ENCODE peak calls at places on chromosomes 4 and X, in seven cellular contexts. S, T, V, X, L, F and W are unnamed samples.

GRCh38 chr4:38857354-38858096 is 908 bp upstream of the TLR6 start:
- DNase-seq in F (peak; percentile 91), S (no peak), X (no peak), V (peak; percentile 66), T (no peak), L (no peak), W (peak; percentile 78)

GRCh38 chrX:101385795-101386541 is at the start of gene BTK:
- DNase-seq in T (no peak), V (peak; percentile 16), X (no peak), F (no peak), S (no peak), L (no peak), W (no peak)

GRCh38 chr4:182695842-182696241 is 221.3 kb downstream of the DCTD start:
- DNase-seq in X (no peak), V (no peak), T (no peak), F (peak; percentile 70), S (no peak), L (no peak), W (no peak)

GRCh38 chr4:14165253-14165942 is 537.9 kb upstream of the BOD1L1 start:
- DNase-seq in T (no peak), S (no peak), V (peak; percentile 21), F (no peak), X (no peak), L (no peak), W (no peak)

GRCh38 chr4:40409835-40410234 is 74.7 kb downstream of the CHRNA9 start:
- DNase-seq in L (no peak), T (no peak), F (peak; percentile 76), S (no peak), V (no peak), X (no peak), W (no peak)

GRCh38 chr4:54233697-54234496 is 4.8 kb downstream of the PDGFRA start:
- DNase-seq in X (peak; percentile 51), V (peak; percentile 67), F (peak; percentile 77), T (peak; percentile 74), S (peak; percentile 68), L (peak; percentile 88), W (no peak)

GRCh38 chr4:132646186-132646585 is 502.9 kb upstream of the PCDH10 start:
- DNase-seq in S (no peak), X (no peak), V (no peak), T (no peak), L (no peak), F (no peak), W (no peak)

GRCh38 chrX:118802857-118803256 is 20.8 kb upstream of the ZCCHC12 start:
- DNase-seq in L (no peak), S (no peak), T (no peak), X (no peak), F (peak; percentile 18), V (peak; percentile 22), W (no peak)

GRCh38 chr4:147842573-147842972 is 110.7 kb downstream of the ARHGAP10 start:
- DNase-seq in T (no peak), V (no peak), S (no peak), X (no peak), F (peak; percentile 92), L (peak; percentile 82), W (no peak)

GRCh38 chr4:123398151-123398802 is 1.7 kb downstream of the SPRY1 start:
- DNase-seq in S (peak; percentile 66), F (no peak), L (peak; percentile 74), X (no peak), T (peak; percentile 65), V (no peak), W (peak; percentile 78)

GRCh38 chr4:76764251-76764650 is 133.7 kb downstream of the SOWAHB start:
- DNase-seq in V (no peak), S (no peak), T (no peak), L (no peak), F (peak; percentile 79), X (no peak), W (no peak)

GRCh38 chr4:117137143-117137542 is 51.8 kb upstream of the TRAM1L1 start:
- DNase-seq in S (no peak), T (no peak), X (no peak), V (no peak), L (no peak), F (peak; percentile 95), W (no peak)

GRCh38 chr4:40931238-40931637 is 181.5 kb downstream of the NSUN7 start:
- DNase-seq in V (no peak), T (no peak), L (no peak), X (no peak), F (no peak), S (no peak), W (peak; percentile 38)

GRCh38 chrX:10900585-10901289 is 210.4 kb upstream of the HCCS start:
- DNase-seq in L (no peak), T (no peak), V (no peak), X (no peak), S (no peak), F (peak; percentile 70), W (no peak)

GRCh38 chr4:39166670-39167069 is 15.7 kb upstream of the WDR19 start:
- DNase-seq in V (no peak), L (no peak), F (no peak), T (no peak), S (no peak), X (no peak), W (no peak)

GRCh38 chr4:21765810-21766407 is 182.7 kb downstream of the KCNIP4 start:
- DNase-seq in F (peak; percentile 63), X (peak; percentile 53), T (peak; percentile 48), V (peak; percentile 16), S (no peak), L (no peak), W (no peak)

GRCh38 chrX:136097871-136098805 is 49.2 kb upstream of the FHL1 start:
- DNase-seq in S (no peak), X (no peak), T (no peak), L (no peak), V (no peak), F (no peak), W (no peak)

GRCh38 chr4:173024203-173024602 is 144.4 kb upstream of the GALNT7 start:
- DNase-seq in S (no peak), L (no peak), F (no peak), V (no peak), X (no peak), T (no peak), W (no peak)

GRCh38 chr4:139454646-139455045 is 725 bp downstream of the RAB33B start:
- DNase-seq in F (no peak), V (no peak), L (no peak), S (no peak), T (no peak), X (no peak), W (no peak)

GRCh38 chrX:104310657-104311056 is 55.9 kb upstream of the ESX1 start:
- DNase-seq in X (no peak), L (no peak), V (no peak), F (no peak), T (no peak), S (no peak), W (no peak)

GRCh38 chr4:4502694-4503311 is 39.0 kb downstream of the STX18 start:
- DNase-seq in X (no peak), T (no peak), L (no peak), V (no peak), S (no peak), F (peak; percentile 87), W (no peak)

GRCh38 chr4:56958111-56958517 is 19.3 kb downstream of the NOA1 start:
- DNase-seq in L (peak; percentile 87), T (no peak), V (peak; percentile 89), S (no peak), X (peak; percentile 27), F (peak; percentile 98), W (peak; percentile 91)

GRCh38 chr4:70838972-70839536 is 636 bp downstream of the GRSF1 start:
- DNase-seq in F (peak; percentile 43), S (peak; percentile 61), X (peak; percentile 14), T (peak; percentile 43), V (peak; percentile 36), L (peak; percentile 75), W (peak; percentile 83)

GRCh38 chr4:13599159-13599558 is 28.4 kb downstream of the BOD1L1 start:
- DNase-seq in T (no peak), S (no peak), L (no peak), F (no peak), X (no peak), V (no peak), W (no peak)

GRCh38 chr4:182369211-182369610 is 126.0 kb downstream of the TENM3 start:
- DNase-seq in X (no peak), F (no peak), L (no peak), S (no peak), V (no peak), T (no peak), W (no peak)

GRCh38 chr4:122665148-122665547 is 44.3 kb upstream of the IL21 start:
- DNase-seq in S (no peak), F (peak; percentile 89), X (no peak), T (no peak), V (no peak), L (no peak), W (no peak)

GRCh38 chr4:11427201-11427996 is 1.3 kb downstream of the HS3ST1 start:
- DNase-seq in S (no peak), V (no peak), F (no peak), X (no peak), L (peak; percentile 41), T (no peak), W (no peak)

GRCh38 chrX:69387559-69388487 is 116.3 kb upstream of the NALF2 start:
- DNase-seq in T (peak; percentile 78), S (peak; percentile 1), V (peak; percentile 13), L (peak; percentile 57), F (peak; percentile 2), X (no peak), W (no peak)

GRCh38 chr4:88938138-88938537 is 118.8 kb downstream of the FAM13A start:
- DNase-seq in L (no peak), X (no peak), T (no peak), V (no peak), S (no peak), F (peak; percentile 96), W (no peak)

GRCh38 chr4:78602334-78602733 is 50.8 kb downstream of the ANXA3 start:
- DNase-seq in X (peak; percentile 65), V (no peak), L (no peak), T (no peak), F (no peak), S (no peak), W (no peak)

GRCh38 chrX:154063234-154063633 is 34.3 kb downstream of the MECP2 start:
- DNase-seq in T (no peak), L (no peak), F (no peak), S (no peak), X (no peak), V (no peak), W (no peak)

GRCh38 chrX:10482262-10482661 is 138.1 kb downstream of the MID1 start:
- DNase-seq in L (peak; percentile 43), X (no peak), T (peak; percentile 1), S (no peak), F (no peak), V (no peak), W (no peak)

GRCh38 chr4:13483142-13484044 is 747 bp downstream of the RAB28 start:
- DNase-seq in S (peak; percentile 8), V (peak; percentile 24), T (peak; percentile 4), L (peak; percentile 65), F (peak; percentile 70), X (no peak), W (no peak)

GRCh38 chr4:57109847-57110634 is at the start of gene IGFBP7:
- DNase-seq in F (peak; percentile 38), X (no peak), V (no peak), L (peak; percentile 81), S (no peak), T (peak; percentile 9), W (peak; percentile 88)

GRCh38 chrX:48966796-48967579 is 4.7 kb downstream of the KCND1 start:
- DNase-seq in V (no peak), T (no peak), X (no peak), L (no peak), S (no peak), F (no peak), W (no peak)

GRCh38 chr4:5638316-5638715 is 70.0 kb downstream of the EVC2 start:
- DNase-seq in T (no peak), F (peak; percentile 73), X (no peak), L (no peak), V (no peak), S (no peak), W (no peak)

GRCh38 chr4:37631551-37631950 is 54.6 kb downstream of the RELL1 start:
- DNase-seq in V (peak; percentile 74), X (no peak), T (no peak), S (no peak), F (peak; percentile 74), L (peak; percentile 74), W (no peak)

GRCh38 chr4:76090241-76090691 is 15.8 kb downstream of the ART3 start:
- DNase-seq in T (no peak), L (no peak), F (peak; percentile 100), V (peak; percentile 65), S (peak; percentile 2), X (no peak), W (no peak)